ENCODE peak calls at places on chromosomes 13 and 19, in seven cellular contexts. K, C, A, I, Q, S and U are unnamed samples.

GRCh38 chr19:5696196-5697021 is 6.3 kb downstream of the RPL36 start:
- DNase-seq in K (no peak), C (no peak), A (no peak), I (no peak), Q (no peak), S (no peak), U (no peak)

GRCh38 chr19:29587518-29587986 is 18.5 kb upstream of the POP4 start:
- DNase-seq in K (no peak), C (no peak), A (peak), I (peak), Q (peak), S (no peak), U (peak)

GRCh38 chr19:31289976-31290375 is 59.3 kb downstream of the TSHZ3 start:
- DNase-seq in K (no peak), C (no peak), A (no peak), I (no peak), Q (no peak), S (no peak), U (no peak)

GRCh38 chr19:16920816-16921529 is 32.2 kb downstream of the F2RL3 start:
- DNase-seq in K (no peak), C (peak), A (no peak), I (peak), Q (no peak), S (peak), U (no peak)

GRCh38 chr13:111302045-111302722 is 18.3 kb upstream of the TEX29 start:
- DNase-seq in K (no peak), C (no peak), A (no peak), I (no peak), Q (no peak), S (no peak), U (no peak)

GRCh38 chr19:12918253-12918652 is 840 bp downstream of the SYCE2 start:
- DNase-seq in K (no peak), C (no peak), A (no peak), I (no peak), Q (no peak), S (no peak), U (no peak)

GRCh38 chr19:42254850-42255765 is at the start of gene ERF:
- DNase-seq in K (peak), C (peak), A (peak), I (peak), Q (no peak), S (peak), U (peak)

GRCh38 chr13:91946498-91947070 is 548.2 kb downstream of the GPC5 start:
- DNase-seq in K (no peak), C (peak), A (no peak), I (peak), Q (no peak), S (peak), U (no peak)

GRCh38 chr13:31860002-31860401 is 120.7 kb downstream of the RXFP2 start:
- DNase-seq in K (no peak), C (no peak), A (no peak), I (no peak), Q (no peak), S (no peak), U (no peak)

GRCh38 chr13:82747948-82748347 is 1134.3 kb downstream of the SLITRK1 start:
- DNase-seq in K (no peak), C (peak), A (no peak), I (peak), Q (peak), S (peak), U (no peak)

GRCh38 chr13:59266478-59267063 is 897.2 kb downstream of the DIAPH3 start:
- DNase-seq in K (no peak), C (no peak), A (no peak), I (no peak), Q (no peak), S (peak), U (no peak)

GRCh38 chr19:282501-282900 is 8.7 kb downstream of the PLPP2 start:
- DNase-seq in K (no peak), C (no peak), A (no peak), I (no peak), Q (no peak), S (no peak), U (no peak)

GRCh38 chr13:74839656-74840055 is 642.3 kb downstream of the TBC1D4 start:
- DNase-seq in K (no peak), C (peak), A (no peak), I (peak), Q (no peak), S (peak), U (no peak)

GRCh38 chr19:42596391-42597071 is 1.8 kb upstream of the CEACAM8 start:
- DNase-seq in K (no peak), C (no peak), A (peak), I (no peak), Q (no peak), S (peak), U (peak)

GRCh38 chr13:40508112-40508511 is 158.3 kb downstream of the FOXO1 start:
- DNase-seq in K (no peak), C (peak), A (no peak), I (no peak), Q (no peak), S (peak), U (no peak)

GRCh38 chr19:45547211-45547770 is 37.3 kb downstream of the OPA3 start:
- DNase-seq in K (no peak), C (no peak), A (no peak), I (no peak), Q (no peak), S (no peak), U (no peak)

GRCh38 chr19:48802623-48803022 is 8.2 kb downstream of the BCAT2 start:
- DNase-seq in K (no peak), C (no peak), A (no peak), I (no peak), Q (no peak), S (no peak), U (no peak)

GRCh38 chr19:19597809-19598306 is 20.6 kb downstream of the PBX4 start:
- DNase-seq in K (no peak), C (no peak), A (no peak), I (no peak), Q (no peak), S (no peak), U (peak)

GRCh38 chr19:41426116-41426841 is 895 bp downstream of the B3GNT8 start:
- DNase-seq in K (no peak), C (no peak), A (no peak), I (no peak), Q (no peak), S (no peak), U (no peak)

GRCh38 chr13:98556968-98557591 is 19.8 kb downstream of the STK24 start:
- DNase-seq in K (no peak), C (no peak), A (no peak), I (peak), Q (no peak), S (no peak), U (peak)
- TF ChIP-seq CTCF in K (no peak), C (peak), A (no peak), I (no peak), Q (no peak), S (no peak), U (no peak)

DNA sequence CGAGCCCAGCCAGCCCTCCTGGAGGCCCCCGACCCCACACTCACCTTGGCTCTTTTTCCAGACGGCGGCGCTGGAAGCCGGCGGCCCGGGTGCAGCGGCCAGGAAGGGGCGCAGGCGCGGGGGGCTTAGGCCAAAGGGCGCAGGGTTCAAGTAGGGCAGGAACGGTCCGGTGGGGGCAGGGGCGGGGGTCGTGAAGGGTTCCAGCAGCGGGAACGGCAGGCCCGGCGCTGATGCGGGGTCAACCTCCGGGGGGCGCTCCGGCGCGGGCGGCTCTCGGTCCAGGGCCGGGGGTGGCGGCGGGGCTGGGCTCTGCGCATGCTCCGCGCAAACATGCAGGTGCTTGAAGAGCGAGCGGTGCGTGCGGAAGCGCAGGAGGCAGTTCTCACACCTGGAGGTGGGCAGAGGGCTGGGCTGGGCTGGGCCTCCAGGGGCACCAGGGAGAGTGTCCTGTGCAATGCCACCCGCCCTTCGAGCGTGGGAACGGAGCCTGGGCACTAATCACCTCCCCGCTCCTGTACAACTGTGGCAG is 2.3 kb downstream of the ZNF414 start:
- DNase-seq in K (no peak), C (no peak), A (no peak), I (no peak), Q (no peak), S (no peak), U (no peak)
- TF ChIP-seq CTCF in K (no peak), C (no peak), A (peak), I (no peak), Q (no peak), S (no peak), U (no peak)

GRCh38 chr13:71218960-71219359 is 648.0 kb downstream of the DACH1 start:
- DNase-seq in K (no peak), C (no peak), A (no peak), I (no peak), Q (no peak), S (no peak), U (no peak)
- TF ChIP-seq CTCF in K (peak), C (peak), A (peak), I (no peak), Q (no peak), S (no peak), U (no peak)

GRCh38 chr19:58516964-58517833 is 2.4 kb downstream of the ZBTB45 start:
- DNase-seq in K (no peak), C (no peak), A (no peak), I (no peak), Q (no peak), S (no peak), U (no peak)
- TF ChIP-seq CTCF in K (no peak), C (peak), A (peak), I (no peak), Q (no peak), S (no peak), U (peak)